ENCODE peak calls at places on chromosome 22, in five cellular contexts. One of them, this sample, is unnamed.

GRCh38 chr22:24878969-24879368 is 67.5 kb downstream of the LHFPL7 start:
- DNase-seq in HFF-Myc: no peak
- DNase-seq in left ventricle myocardium inferior: no peak
- DNase-seq in CD14-positive monocyte: no peak
- DNase-seq in pancreas: no peak
- DNase-seq in this sample: no peak

GRCh38 chr22:34330432-34330831 is 410.2 kb upstream of the LARGE1 start:
- DNase-seq in HFF-Myc: no peak
- DNase-seq in left ventricle myocardium inferior: no peak
- DNase-seq in CD14-positive monocyte: no peak
- DNase-seq in pancreas: no peak
- DNase-seq in this sample: no peak

GRCh38 chr22:25382762-25383161 is 163.3 kb downstream of the CRYBB2 start:
- DNase-seq in HFF-Myc: no peak
- DNase-seq in left ventricle myocardium inferior: no peak
- DNase-seq in CD14-positive monocyte: no peak
- DNase-seq in pancreas: no peak
- DNase-seq in this sample: no peak

GRCh38 chr22:36180038-36180880 is 19.7 kb upstream of the APOL3 start:
- DNase-seq in HFF-Myc: no peak
- DNase-seq in left ventricle myocardium inferior: peak; percentile 89
- DNase-seq in CD14-positive monocyte: peak; percentile 82
- DNase-seq in pancreas: peak; percentile 97
- DNase-seq in this sample: no peak

GRCh38 chr22:48934446-48934845 is 893.2 kb downstream of the BRD1 start:
- DNase-seq in HFF-Myc: no peak
- DNase-seq in left ventricle myocardium inferior: no peak
- DNase-seq in CD14-positive monocyte: no peak
- DNase-seq in pancreas: no peak
- DNase-seq in this sample: no peak

GRCh38 chr22:48182896-48183805 is 1420.7 kb downstream of the TBC1D22A start:
- DNase-seq in HFF-Myc: no peak
- DNase-seq in left ventricle myocardium inferior: no peak
- DNase-seq in CD14-positive monocyte: no peak
- DNase-seq in pancreas: no peak
- DNase-seq in this sample: no peak

GRCh38 chr22:41885116-41885515 is 29.8 kb downstream of the SHISA8 start:
- DNase-seq in HFF-Myc: no peak
- DNase-seq in left ventricle myocardium inferior: no peak
- DNase-seq in CD14-positive monocyte: no peak
- DNase-seq in pancreas: no peak
- DNase-seq in this sample: no peak

GRCh38 chr22:37701121-37701786 is 4.4 kb downstream of the TRIOBP start:
- DNase-seq in HFF-Myc: no peak
- DNase-seq in left ventricle myocardium inferior: no peak
- DNase-seq in CD14-positive monocyte: no peak
- DNase-seq in pancreas: no peak
- DNase-seq in this sample: no peak

GRCh38 chr22:48404004-48404403 is 1423.7 kb downstream of the BRD1 start:
- DNase-seq in HFF-Myc: no peak
- DNase-seq in left ventricle myocardium inferior: no peak
- DNase-seq in CD14-positive monocyte: no peak
- DNase-seq in pancreas: peak; percentile 31
- DNase-seq in this sample: no peak

GRCh38 chr22:34709641-34710040 is 356.3 kb upstream of the ISX start:
- DNase-seq in HFF-Myc: no peak
- DNase-seq in left ventricle myocardium inferior: no peak
- DNase-seq in CD14-positive monocyte: no peak
- DNase-seq in pancreas: no peak
- DNase-seq in this sample: no peak

GRCh38 chr22:48473202-48473601 is 1354.5 kb downstream of the BRD1 start:
- DNase-seq in HFF-Myc: no peak
- DNase-seq in left ventricle myocardium inferior: no peak
- DNase-seq in CD14-positive monocyte: no peak
- DNase-seq in pancreas: no peak
- DNase-seq in this sample: no peak

GRCh38 chr22:35752833-35753189 is 35.1 kb downstream of the APOL5 start:
- DNase-seq in HFF-Myc: no peak
- DNase-seq in left ventricle myocardium inferior: no peak
- DNase-seq in CD14-positive monocyte: no peak
- DNase-seq in pancreas: no peak
- DNase-seq in this sample: no peak

GRCh38 chr22:22460635-22461034 is 47.9 kb downstream of the ZNF280B start:
- DNase-seq in HFF-Myc: no peak
- DNase-seq in left ventricle myocardium inferior: no peak
- DNase-seq in CD14-positive monocyte: no peak
- DNase-seq in pancreas: no peak
- DNase-seq in this sample: no peak
- TF ChIP-seq CTCF in HFF-Myc: no peak
- TF ChIP-seq CTCF in left ventricle myocardium inferior: peak; percentile 33
- TF ChIP-seq CTCF in CD14-positive monocyte: peak; percentile 63
- TF ChIP-seq CTCF in pancreas: no peak
- TF ChIP-seq CTCF in this sample: peak; percentile 39

GRCh38 chr22:43142881-43143562 is at the start of gene MCAT:
- DNase-seq in HFF-Myc: no peak
- DNase-seq in left ventricle myocardium inferior: peak; percentile 86
- DNase-seq in CD14-positive monocyte: peak; percentile 81
- DNase-seq in pancreas: peak; percentile 92
- DNase-seq in this sample: peak; percentile 55
- TF ChIP-seq CTCF in HFF-Myc: no peak
- TF ChIP-seq CTCF in left ventricle myocardium inferior: no peak
- TF ChIP-seq CTCF in CD14-positive monocyte: no peak
- TF ChIP-seq CTCF in pancreas: no peak
- TF ChIP-seq CTCF in this sample: no peak

GRCh38 chr22:29328055-29328454 is 12.6 kb upstream of the RASL10A start:
- DNase-seq in HFF-Myc: no peak
- DNase-seq in left ventricle myocardium inferior: no peak
- DNase-seq in CD14-positive monocyte: no peak
- DNase-seq in pancreas: no peak
- DNase-seq in this sample: no peak
- TF ChIP-seq CTCF in HFF-Myc: no peak
- TF ChIP-seq CTCF in left ventricle myocardium inferior: no peak
- TF ChIP-seq CTCF in CD14-positive monocyte: no peak
- TF ChIP-seq CTCF in pancreas: no peak
- TF ChIP-seq CTCF in this sample: peak; percentile 14

DNA sequence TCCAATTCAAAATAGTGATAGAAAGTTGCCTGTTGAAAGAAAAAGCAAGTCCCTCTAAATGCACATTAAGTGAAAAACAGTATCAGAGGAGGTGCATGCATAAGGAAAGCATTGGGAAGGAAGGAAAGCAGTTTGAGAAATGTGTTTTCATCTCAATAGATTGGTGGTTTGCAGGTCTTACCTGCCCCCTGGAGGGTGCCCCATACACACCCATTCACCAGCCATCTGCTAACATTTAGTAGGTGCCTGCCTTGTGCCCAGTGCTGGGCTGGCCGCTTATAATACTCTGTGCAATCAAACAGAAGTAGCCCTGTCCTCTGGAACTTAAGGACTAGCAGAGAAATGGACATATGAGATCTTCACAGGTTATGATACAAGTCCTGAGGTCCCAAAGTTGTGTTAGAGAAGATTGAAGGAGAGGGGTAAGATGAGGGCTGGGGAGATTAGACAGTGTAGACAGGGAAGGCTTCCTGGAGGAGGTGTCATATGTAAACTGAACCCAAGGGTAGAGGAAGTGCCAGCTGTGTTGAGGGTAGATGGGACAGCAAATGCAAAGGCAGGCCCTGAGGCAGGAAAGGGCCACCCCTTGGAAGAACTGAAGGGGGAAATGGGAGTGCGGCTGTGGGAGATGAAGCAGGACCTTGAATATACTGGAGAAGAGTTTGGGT is 184.2 kb downstream of the MN1 start:
- DNase-seq in HFF-Myc: no peak
- DNase-seq in left ventricle myocardium inferior: no peak
- DNase-seq in CD14-positive monocyte: no peak
- DNase-seq in pancreas: no peak
- DNase-seq in this sample: no peak
- TF ChIP-seq CTCF in HFF-Myc: no peak
- TF ChIP-seq CTCF in left ventricle myocardium inferior: no peak
- TF ChIP-seq CTCF in CD14-positive monocyte: no peak
- TF ChIP-seq CTCF in pancreas: no peak
- TF ChIP-seq CTCF in this sample: no peak

GRCh38 chr22:40857309-40857851 is 432 bp downstream of the XPNPEP3 start:
- DNase-seq in HFF-Myc: no peak
- DNase-seq in left ventricle myocardium inferior: no peak
- DNase-seq in CD14-positive monocyte: no peak
- DNase-seq in pancreas: no peak
- DNase-seq in this sample: no peak

GRCh38 chr22:40855104-40855959 is 1.1 kb downstream of the ST13 start:
- DNase-seq in HFF-Myc: no peak
- DNase-seq in left ventricle myocardium inferior: no peak
- DNase-seq in CD14-positive monocyte: no peak
- DNase-seq in pancreas: no peak
- DNase-seq in this sample: no peak

GRCh38 chr22:40855960-40856512 is 403 bp downstream of the ST13 start:
- DNase-seq in HFF-Myc: no peak
- DNase-seq in left ventricle myocardium inferior: peak; percentile 33
- DNase-seq in CD14-positive monocyte: peak; percentile 49
- DNase-seq in pancreas: no peak
- DNase-seq in this sample: peak; percentile 20

GRCh38 chr22:40853961-40854360 is 2.5 kb downstream of the ST13 start:
- DNase-seq in HFF-Myc: no peak
- DNase-seq in left ventricle myocardium inferior: no peak
- DNase-seq in CD14-positive monocyte: no peak
- DNase-seq in pancreas: no peak
- DNase-seq in this sample: no peak

DNA sequence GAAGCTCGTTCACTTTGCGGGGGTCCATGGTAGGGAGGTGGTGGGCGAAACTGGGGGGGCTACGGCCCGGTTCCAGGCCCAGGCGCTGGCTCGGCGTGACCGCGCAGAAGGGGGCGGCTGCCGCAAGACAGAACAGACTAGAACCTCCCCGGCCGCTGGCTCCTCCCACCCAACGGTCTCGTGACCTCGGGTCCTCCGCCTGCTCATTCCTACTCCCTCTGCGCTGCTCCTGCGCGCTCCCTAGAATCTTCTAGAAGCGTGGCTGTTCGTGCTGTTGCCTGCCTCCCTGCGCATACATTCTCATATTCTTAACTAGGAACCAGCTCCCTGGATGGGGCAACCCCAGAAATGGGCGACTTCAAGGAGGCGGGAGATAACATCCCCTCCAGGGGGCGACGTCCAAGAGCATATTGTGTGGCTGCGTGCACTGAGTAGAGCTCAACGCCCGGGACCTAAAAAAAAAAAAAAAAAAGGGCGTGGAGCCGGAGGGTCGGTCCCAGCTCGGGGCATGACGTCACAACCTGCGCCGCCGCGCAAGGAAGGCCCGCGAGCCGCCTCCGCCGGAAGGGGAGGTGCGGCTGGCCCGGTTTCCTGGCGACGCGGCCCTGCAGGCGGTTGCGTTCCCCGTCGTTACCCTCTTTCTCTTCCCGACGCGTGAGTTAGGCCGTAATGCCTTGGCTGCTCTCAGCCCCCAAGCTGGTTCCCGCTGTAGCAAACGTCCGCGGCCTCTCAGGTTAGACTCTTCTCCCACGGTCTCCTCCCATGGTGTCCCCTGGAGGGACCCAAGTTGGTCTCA is at the start of the genes ST13 and XPNPEP3:
- DNase-seq in HFF-Myc: peak; percentile 84
- DNase-seq in left ventricle myocardium inferior: peak; percentile 98
- DNase-seq in CD14-positive monocyte: peak; percentile 97
- DNase-seq in pancreas: peak; percentile 98
- DNase-seq in this sample: peak; percentile 93
- TF ChIP-seq CTCF in HFF-Myc: peak; percentile 23
- TF ChIP-seq CTCF in left ventricle myocardium inferior: peak; percentile 31
- TF ChIP-seq CTCF in CD14-positive monocyte: no peak
- TF ChIP-seq CTCF in pancreas: no peak
- TF ChIP-seq CTCF in this sample: peak; percentile 25

DNA sequence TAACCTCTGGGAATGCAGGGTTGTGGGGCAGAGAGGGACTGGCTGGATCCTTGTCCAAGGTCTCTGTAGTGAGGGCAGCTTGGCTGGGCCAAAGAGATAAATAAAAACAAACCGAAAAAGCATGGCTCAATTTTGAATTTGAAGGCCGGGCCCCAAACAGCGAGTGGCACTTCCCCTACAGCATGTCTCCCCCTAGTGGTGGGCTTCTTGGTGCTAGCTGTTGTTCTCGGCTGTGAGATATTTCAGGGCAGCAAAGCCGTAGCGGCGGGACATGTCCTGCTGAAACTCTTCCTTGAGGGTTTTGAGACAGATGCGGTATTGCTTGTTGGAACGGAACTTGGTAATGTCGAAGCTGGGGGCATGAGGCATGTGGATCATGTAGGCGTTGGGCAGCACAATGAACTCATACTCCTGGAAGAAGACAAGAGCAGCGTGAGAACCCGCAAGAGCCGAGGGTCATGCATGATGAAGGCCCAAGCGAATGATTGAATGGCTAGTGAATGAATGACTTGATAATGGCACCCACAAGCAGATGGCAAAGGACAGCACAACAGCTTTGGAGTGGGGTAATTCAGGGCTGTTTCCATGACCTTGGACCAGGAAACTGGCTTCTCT is 216.1 kb upstream of the SYN3 start:
- DNase-seq in HFF-Myc: no peak
- DNase-seq in left ventricle myocardium inferior: no peak
- DNase-seq in CD14-positive monocyte: no peak
- DNase-seq in pancreas: no peak
- DNase-seq in this sample: no peak
- TF ChIP-seq CTCF in HFF-Myc: peak; percentile 72
- TF ChIP-seq CTCF in left ventricle myocardium inferior: no peak
- TF ChIP-seq CTCF in CD14-positive monocyte: peak; percentile 30
- TF ChIP-seq CTCF in pancreas: no peak
- TF ChIP-seq CTCF in this sample: peak; percentile 51

GRCh38 chr22:19800761-19801244 is 40.2 kb downstream of the TBX1 start:
- DNase-seq in HFF-Myc: no peak
- DNase-seq in left ventricle myocardium inferior: no peak
- DNase-seq in CD14-positive monocyte: no peak
- DNase-seq in pancreas: no peak
- DNase-seq in this sample: no peak

GRCh38 chr22:19802881-19803735 is 42.5 kb downstream of the TBX1 start:
- DNase-seq in HFF-Myc: no peak
- DNase-seq in left ventricle myocardium inferior: peak; percentile 10
- DNase-seq in CD14-positive monocyte: peak; percentile 21
- DNase-seq in pancreas: peak; percentile 42
- DNase-seq in this sample: no peak

GRCh38 chr22:19802001-19802880 is 41.7 kb downstream of the TBX1 start:
- DNase-seq in HFF-Myc: no peak
- DNase-seq in left ventricle myocardium inferior: peak; percentile 6
- DNase-seq in CD14-positive monocyte: peak; percentile 22
- DNase-seq in pancreas: peak; percentile 38
- DNase-seq in this sample: no peak

GRCh38 chr22:19800306-19800705 is 39.7 kb downstream of the TBX1 start:
- DNase-seq in HFF-Myc: no peak
- DNase-seq in left ventricle myocardium inferior: no peak
- DNase-seq in CD14-positive monocyte: no peak
- DNase-seq in pancreas: no peak
- DNase-seq in this sample: no peak

DNA sequence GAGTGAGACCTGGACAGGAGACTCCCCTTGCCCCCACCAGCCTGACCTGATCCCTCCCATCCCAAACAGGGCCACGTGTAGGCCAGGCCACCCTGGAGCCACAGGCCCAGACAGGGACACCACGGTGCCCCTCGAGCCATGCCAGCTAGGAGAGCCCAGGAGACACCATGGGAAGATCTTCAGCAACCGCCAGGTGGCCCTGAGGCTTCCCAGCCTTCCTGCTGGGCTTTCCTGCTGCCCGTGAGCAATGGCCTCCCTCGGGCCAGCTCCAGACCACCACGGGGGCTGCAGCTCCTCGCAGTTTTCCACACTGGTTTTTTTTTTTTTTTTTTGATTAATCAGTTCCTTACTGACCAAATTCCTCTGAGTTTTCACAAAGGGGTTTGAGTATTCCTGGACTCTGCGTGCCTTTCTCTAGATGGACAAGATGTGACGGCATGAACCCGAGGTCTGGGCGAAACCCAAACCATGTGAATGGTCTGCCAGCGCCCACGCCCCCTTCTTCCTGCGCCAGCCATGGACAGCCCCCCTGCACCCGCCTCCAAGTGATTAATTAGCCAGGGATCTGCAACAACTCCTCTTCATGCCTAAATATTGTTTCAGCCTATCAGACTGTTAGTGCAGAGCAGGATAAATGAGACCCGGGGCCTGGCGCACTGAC is 40.9 kb downstream of the TBX1 start:
- DNase-seq in HFF-Myc: no peak
- DNase-seq in left ventricle myocardium inferior: no peak
- DNase-seq in CD14-positive monocyte: no peak
- DNase-seq in pancreas: no peak
- DNase-seq in this sample: no peak
- TF ChIP-seq CTCF in HFF-Myc: no peak
- TF ChIP-seq CTCF in left ventricle myocardium inferior: no peak
- TF ChIP-seq CTCF in CD14-positive monocyte: no peak
- TF ChIP-seq CTCF in pancreas: no peak
- TF ChIP-seq CTCF in this sample: no peak